ENCODE peak calls at places on chromosomes 2 and 18, in seven cellular contexts. V, K, O, D, Z, E and T are unnamed samples.

GRCh38 chr2:69260666-69261065 is 126.4 kb downstream of the GFPT1 start:
- DNase-seq in K (no peak), E (no peak), D (no peak), O (no peak), V (no peak), Z (no peak), T (no peak)

GRCh38 chr2:219460424-219460926 is 25.8 kb downstream of the SPEG start:
- DNase-seq in E (peak), O (no peak), D (peak), Z (no peak), K (peak), V (no peak), T (no peak)

GRCh38 chr2:202269585-202269984 is 4.0 kb downstream of the NOP58 start:
- DNase-seq in Z (no peak), O (no peak), D (no peak), K (no peak), E (no peak), V (peak), T (no peak)

GRCh38 chr2:118268268-118268667 is 180.0 kb downstream of the INSIG2 start:
- DNase-seq in E (no peak), O (no peak), Z (no peak), D (no peak), V (no peak), K (no peak), T (no peak)

GRCh38 chr2:196750977-196751631 is 48.4 kb downstream of the GTF3C3 start:
- DNase-seq in D (peak), Z (peak), V (peak), E (peak), O (no peak), K (no peak), T (peak)

GRCh38 chr2:217653240-217653639 is 349.6 kb downstream of the TNS1 start:
- DNase-seq in O (peak), D (no peak), K (no peak), E (peak), V (no peak), Z (no peak), T (peak)

GRCh38 chr2:152627010-152627957 is 90.0 kb downstream of the PRPF40A start:
- DNase-seq in D (peak), K (no peak), O (no peak), Z (no peak), V (no peak), E (no peak), T (no peak)

GRCh38 chr2:30306522-30306921 is 75.2 kb downstream of the LBH start:
- DNase-seq in V (no peak), E (no peak), K (no peak), Z (no peak), D (no peak), O (no peak), T (no peak)

GRCh38 chr2:149648282-149649030 is 60.9 kb upstream of the MMADHC start:
- DNase-seq in D (no peak), K (no peak), O (no peak), Z (no peak), V (no peak), E (no peak), T (peak)

GRCh38 chr2:96913117-96913397 is 43.2 kb upstream of the SEMA4C start:
- DNase-seq in D (no peak), Z (no peak), V (no peak), O (no peak), K (no peak), E (no peak), T (no peak)

GRCh38 chr2:230899287-230899686 is 25.8 kb downstream of the GPR55 start:
- DNase-seq in E (peak), Z (no peak), V (peak), K (no peak), O (peak), D (no peak), T (no peak)

GRCh38 chr2:68809324-68810240 is 61.6 kb downstream of the BMP10 start:
- DNase-seq in E (no peak), O (no peak), D (no peak), Z (no peak), V (no peak), K (no peak), T (no peak)

GRCh38 chr2:39696838-39697237 is 31.1 kb downstream of the TMEM178A start:
- DNase-seq in Z (no peak), O (no peak), V (no peak), E (no peak), K (no peak), D (peak), T (peak)

GRCh38 chr2:133755515-133756311 is 187.4 kb upstream of the NCKAP5 start:
- DNase-seq in E (no peak), V (no peak), O (no peak), D (no peak), K (peak), Z (no peak), T (no peak)

GRCh38 chr2:170739048-170739447 is 23.9 kb downstream of the SP5 start:
- DNase-seq in K (no peak), E (no peak), Z (no peak), O (no peak), D (no peak), V (no peak), T (peak)

GRCh38 chr2:71117064-71117463 is 13.0 kb downstream of the MCEE start:
- DNase-seq in E (no peak), D (no peak), K (no peak), Z (no peak), O (no peak), V (no peak), T (no peak)

GRCh38 chr18:24491882-24492281 is 31.4 kb downstream of the HRH4 start:
- DNase-seq in E (no peak), Z (no peak), D (peak), O (no peak), V (no peak), K (no peak), T (no peak)

GRCh38 chr2:143402462-143402861 is 273.2 kb downstream of the ARHGAP15 start:
- DNase-seq in E (no peak), D (no peak), K (no peak), O (no peak), V (no peak), Z (no peak), T (no peak)

GRCh38 chr2:120269076-120269744 is 16.6 kb downstream of the RALB start:
- DNase-seq in O (no peak), D (no peak), K (no peak), E (no peak), V (no peak), Z (no peak), T (no peak)

GRCh38 chr2:47098953-47099352 is 56.2 kb downstream of the STPG4 start:
- DNase-seq in K (no peak), Z (no peak), V (no peak), D (no peak), O (no peak), E (no peak), T (no peak)

GRCh38 chr2:142199073-142199472 is 68.3 kb upstream of the LRP1B start:
- DNase-seq in Z (no peak), D (no peak), O (no peak), E (no peak), K (no peak), V (no peak), T (no peak)

GRCh38 chr2:81247648-81248047 is 943.1 kb upstream of the LRRTM1 start:
- DNase-seq in V (no peak), Z (no peak), E (no peak), D (peak), K (no peak), O (no peak), T (no peak)

GRCh38 chr2:72917138-72917874 is at the start of gene EMX1:
- DNase-seq in Z (no peak), O (no peak), V (peak), K (peak), D (peak), E (peak), T (no peak)

GRCh38 chr2:72900191-72900825 is 13.1 kb downstream of the SPR start:
- DNase-seq in K (no peak), O (no peak), D (no peak), Z (no peak), V (no peak), E (no peak), T (no peak)

GRCh38 chr2:26238301-26238958 is 6.0 kb downstream of the HADHA start:
- DNase-seq in O (no peak), Z (no peak), E (no peak), V (no peak), K (no peak), D (no peak), T (no peak)

GRCh38 chr2:44767691-44768090 is 173.8 kb upstream of the SIX3 start:
- DNase-seq in E (no peak), K (no peak), V (no peak), Z (no peak), D (peak), O (no peak), T (no peak)

GRCh38 chr2:27822049-27822448 is 50.5 kb downstream of the MRPL33 start:
- DNase-seq in E (no peak), Z (no peak), O (no peak), K (no peak), V (no peak), D (no peak), T (no peak)

GRCh38 chr2:165219491-165219890 is 15.6 kb upstream of the SCN3A start:
- DNase-seq in O (no peak), D (no peak), E (no peak), K (no peak), V (no peak), Z (no peak), T (no peak)

GRCh38 chr2:96264086-96264485 is 1.7 kb downstream of the TMEM127 start:
- DNase-seq in Z (no peak), D (no peak), K (no peak), V (no peak), O (no peak), E (no peak), T (no peak)

GRCh38 chr2:106195456-106195855 is 1.4 kb upstream of the UXS1 start:
- DNase-seq in E (no peak), O (no peak), D (no peak), V (no peak), Z (no peak), K (no peak), T (no peak)

GRCh38 chr2:80459028-80459427 is 154.5 kb upstream of the LRRTM1 start:
- DNase-seq in K (no peak), Z (peak), V (no peak), D (no peak), E (no peak), O (no peak), T (no peak)

GRCh38 chr2:62578837-62579640 is 73.0 kb upstream of the TMEM17 start:
- DNase-seq in V (no peak), D (no peak), E (no peak), O (no peak), K (no peak), Z (no peak), T (no peak)